ENCODE peak calls at places on chromosome 1, in five cellular contexts. A, J, N, T and Z are unnamed samples. For H3K4me1, H3K27me3 and H3K36me3, the result is how much of the 10 kb centered on the place peaks cover.

GRCh38 chr1:204293605-204294365 is 65.9 kb downstream of the PLEKHA6 start:
- DNase-seq in A (no peak), J (peak), N (no peak), T (peak), Z (peak)

GRCh38 chr1:112818990-112819689 is 104.0 kb upstream of the PPM1J start:
- DNase-seq in A (no peak), J (no peak), N (no peak), T (peak), Z (peak)

GRCh38 chr1:26584022-26584485 is 54.5 kb downstream of the RPS6KA1 start:
- DNase-seq in A (no peak), J (no peak), N (no peak), T (peak), Z (no peak)

GRCh38 chr1:72442251-72442650 is 159.9 kb upstream of the NEGR1 start:
- DNase-seq in A (no peak), J (no peak), N (no peak), T (peak), Z (no peak)

GRCh38 chr1:34779526-34779925 is 1.5 kb upstream of the GJB3 start:
- DNase-seq in A (no peak), J (no peak), N (no peak), T (no peak), Z (no peak)

GRCh38 chr1:156571959-156572662 is at the start of gene IQGAP3:
- DNase-seq in A (peak), J (peak), N (peak), T (peak), Z (peak)

GRCh38 chr1:185338719-185339622 is 21.9 kb upstream of the IVNS1ABP start:
- DNase-seq in A (peak), J (peak), N (no peak), T (no peak), Z (no peak)

GRCh38 chr1:19596065-19596718 is 47.9 kb upstream of the NBL1 start:
- DNase-seq in A (no peak), J (no peak), N (no peak), T (peak), Z (no peak)

GRCh38 chr1:171313835-171314320 is at the start of gene FMO4:
- DNase-seq in A (peak), J (peak), N (peak), T (peak), Z (peak)

GRCh38 chr1:17616731-17617279 is 77.3 kb downstream of the ARHGEF10L start:
- DNase-seq in A (no peak), J (no peak), N (no peak), T (no peak), Z (no peak)

GRCh38 chr1:60973668-60974067 is 108.7 kb upstream of the NFIA start:
- DNase-seq in A (no peak), J (no peak), N (no peak), T (no peak), Z (no peak)

GRCh38 chr1:25081496-25081895 is 150.8 kb downstream of the SYF2 start:
- DNase-seq in A (no peak), J (no peak), N (no peak), T (no peak), Z (no peak)

DNA sequence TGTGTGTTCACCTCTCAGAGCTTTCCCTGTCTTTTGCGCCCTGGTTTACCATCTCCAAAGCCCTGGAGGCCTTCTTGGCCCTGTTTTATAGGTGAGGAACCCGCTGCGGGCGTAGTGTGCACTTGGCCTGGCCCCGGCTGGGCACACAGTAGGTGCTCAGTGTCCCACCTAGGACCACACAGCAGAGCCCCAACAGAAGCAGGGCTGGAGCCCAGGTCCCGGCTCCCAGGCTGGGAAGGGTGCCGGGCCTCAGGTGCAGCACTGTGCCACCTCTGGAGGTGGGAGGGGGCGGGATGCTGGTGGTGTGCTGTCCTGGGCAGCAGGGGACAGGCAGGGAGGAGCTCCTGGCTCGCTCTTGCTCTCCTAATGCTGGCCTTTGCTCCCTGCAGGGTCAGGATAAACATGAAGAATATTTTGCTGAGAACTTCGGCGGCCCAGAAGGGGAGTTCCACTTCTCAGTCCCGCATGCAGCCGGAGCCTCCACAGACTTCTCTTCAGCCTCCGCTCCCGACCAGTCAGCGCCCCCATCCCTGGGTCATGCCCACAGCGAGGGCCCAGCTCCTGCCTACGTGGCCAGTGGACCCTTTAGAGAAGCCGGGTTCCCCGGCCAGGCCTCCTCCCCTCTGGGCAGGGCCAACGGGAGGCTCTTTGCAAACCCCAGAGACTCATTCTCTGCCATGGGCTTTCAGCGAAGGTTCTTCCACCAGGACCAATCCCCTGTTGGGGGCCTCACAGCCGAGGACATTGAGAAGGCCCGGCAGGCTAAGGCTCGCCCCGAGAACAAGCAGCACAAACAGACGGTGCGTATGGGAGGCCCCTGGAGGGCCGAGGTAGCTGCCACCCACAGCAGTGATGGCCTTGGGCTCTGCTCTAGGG is 24.8 kb downstream of the COQ8A start:
- DNase-seq in A (no peak), J (no peak), N (peak), T (no peak), Z (no peak)
- H3K4me1 ChIP-seq in A (under half), J (half or more), N (under half), T (under half), Z (under half)

GRCh38 chr1:162069334-162070093 is at the start of gene NOS1AP:
- DNase-seq in A (peak), J (peak), N (peak), T (peak), Z (peak)

GRCh38 chr1:162072770-162073169 is 3.3 kb downstream of the NOS1AP start:
- DNase-seq in A (no peak), J (no peak), N (peak), T (no peak), Z (no peak)

GRCh38 chr1:162074548-162074947 is 5.1 kb downstream of the NOS1AP start:
- DNase-seq in A (no peak), J (no peak), N (no peak), T (no peak), Z (no peak)

GRCh38 chr1:162070825-162071224 is 1.3 kb downstream of the NOS1AP start:
- DNase-seq in A (no peak), J (no peak), N (peak), T (no peak), Z (no peak)

GRCh38 chr1:162070094-162070748 is 730 bp downstream of the NOS1AP start:
- DNase-seq in A (peak), J (no peak), N (peak), T (peak), Z (no peak)
- H3K27me3 ChIP-seq in A (under half), J (under half), N (under half), T (under half), Z (under half)

GRCh38 chr1:14642712-14643111 is 44.2 kb downstream of the KAZN start:
- DNase-seq in A (no peak), J (no peak), N (no peak), T (no peak), Z (no peak)
- H3K36me3 ChIP-seq in A (under half), J (under half), N (under half), T (under half), Z (under half)

DNA sequence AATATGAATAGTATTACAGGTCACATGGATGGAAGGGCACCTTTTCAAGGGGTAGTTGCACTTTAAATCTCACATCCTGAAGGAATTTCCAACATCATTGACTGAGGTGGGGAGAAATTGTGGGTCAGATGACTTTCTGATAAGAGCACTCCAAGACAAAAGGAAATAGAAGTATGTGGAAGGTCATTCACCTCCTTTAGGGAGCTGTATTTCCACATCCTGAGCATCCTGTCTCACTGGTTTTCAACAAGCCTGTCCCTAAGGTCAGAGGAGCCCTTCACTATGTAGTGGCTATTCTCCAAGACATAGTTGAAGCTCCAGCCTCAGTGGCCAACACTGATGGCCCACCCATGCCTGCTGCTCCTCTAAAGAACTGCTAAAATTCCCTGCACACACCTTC is 76.5 kb downstream of the ATP1A1 start:
- DNase-seq in A (no peak), J (no peak), N (no peak), T (no peak), Z (no peak)
- H3K4me1 ChIP-seq in A (under half), J (under half), N (under half), T (under half), Z (under half)

DNA sequence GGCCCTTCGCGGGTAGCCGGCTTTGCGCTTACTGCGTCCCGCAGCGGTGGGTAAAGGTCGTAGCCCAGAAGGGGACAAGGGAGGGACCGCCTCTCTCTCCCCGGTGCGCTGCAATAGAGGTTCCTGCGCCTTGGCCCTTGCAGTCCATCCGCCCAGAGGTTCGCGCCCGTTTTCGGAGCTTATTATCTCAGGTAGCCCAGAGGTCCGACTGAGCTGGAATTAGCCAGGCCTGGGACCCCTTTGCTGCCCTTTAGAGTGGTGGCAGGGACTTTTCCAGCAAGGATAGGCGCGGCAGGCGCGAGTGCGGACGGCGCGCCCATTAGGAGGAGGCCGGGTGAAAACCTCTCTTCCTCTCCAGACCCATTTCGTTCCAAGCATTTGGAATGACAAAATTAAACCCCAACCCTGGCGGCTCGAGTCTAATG is 5.0 kb downstream of the LHX4 start:
- DNase-seq in A (no peak), J (no peak), N (no peak), T (no peak), Z (no peak)
- H3K27me3 ChIP-seq in A (under half), J (under half), N (under half), T (half or more), Z (half or more)

GRCh38 chr1:97936976-97937375 is 16.1 kb upstream of the DPYD start:
- DNase-seq in A (no peak), J (no peak), N (no peak), T (no peak), Z (no peak)
- H3K36me3 ChIP-seq in A (under half), J (under half), N (under half), T (under half), Z (under half)

GRCh38 chr1:116367256-116367949 is 5.6 kb upstream of the ATP1A1 start:
- DNase-seq in A (no peak), J (no peak), N (no peak), T (no peak), Z (no peak)

GRCh38 chr1:116365857-116366256 is 7.2 kb upstream of the ATP1A1 start:
- DNase-seq in A (no peak), J (no peak), N (no peak), T (no peak), Z (no peak)

GRCh38 chr1:116370186-116370585 is 2.9 kb upstream of the ATP1A1 start:
- DNase-seq in A (no peak), J (no peak), N (no peak), T (no peak), Z (peak)

GRCh38 chr1:116365353-116365780 is 7.7 kb upstream of the ATP1A1 start:
- DNase-seq in A (no peak), J (no peak), N (no peak), T (no peak), Z (peak)

DNA sequence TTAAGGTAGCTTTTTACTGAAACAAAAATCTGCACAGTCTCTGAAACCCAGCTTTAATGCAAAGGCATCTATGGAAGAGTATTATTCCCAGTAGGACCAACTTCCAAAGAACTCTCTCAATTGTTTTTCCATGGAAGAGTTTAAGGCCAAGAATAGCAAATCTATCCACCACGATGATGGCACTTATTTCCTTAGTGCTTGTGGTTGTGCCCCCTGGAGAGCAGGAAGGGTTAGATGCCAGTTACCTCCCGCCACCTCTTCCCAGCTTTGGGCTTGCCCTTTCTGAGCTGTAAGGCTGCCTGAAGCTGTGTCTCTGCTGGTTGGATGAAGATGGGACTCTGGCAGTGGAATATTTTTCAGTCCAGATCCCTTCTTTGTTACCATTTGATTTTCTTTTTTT is 4.8 kb upstream of the ATP1A1 start:
- DNase-seq in A (no peak), J (no peak), N (no peak), T (no peak), Z (no peak)
- H3K4me1 ChIP-seq in A (under half), J (under half), N (under half), T (under half), Z (under half)

GRCh38 chr1:21659924-21660326 is 9.2 kb downstream of the RAP1GAP start:
- DNase-seq in A (no peak), J (no peak), N (no peak), T (no peak), Z (no peak)
- H3K27me3 ChIP-seq in A (under half), J (under half), N (under half), T (under half), Z (under half)